ENCODE peak calls at places on chromosomes 5 and 9, in six cellular contexts. O is fibroblast of mammary gland, L is heart left ventricle, K is astrocyte, Y is neural progenitor cell, I is IMR-90. P is an unnamed sample.

GRCh38 chr9:15724006-15724405 is 171.2 kb downstream of the CCDC171 start:
- DNase-seq in I (peak; percentile 65), O (peak; percentile 62), L (no peak), K (peak; percentile 70), Y (no peak), P (no peak)

GRCh38 chr9:31824860-31825259 is 559.6 kb upstream of the ACO1 start:
- DNase-seq in O (no peak), I (no peak), L (no peak), K (no peak), Y (no peak), P (no peak)

GRCh38 chr9:14907360-14907685 is 2.9 kb downstream of the FREM1 start:
- DNase-seq in O (no peak), L (no peak), I (no peak), K (no peak), Y (peak; percentile 83), P (no peak)

GRCh38 chr5:151909628-151910027 is 15.0 kb downstream of the GLRA1 start:
- DNase-seq in O (no peak), I (no peak), L (no peak), K (no peak), Y (no peak), P (no peak)

GRCh38 chr5:77102549-77102948 is 15.5 kb upstream of the ZBED3 start:
- DNase-seq in L (no peak), K (no peak), Y (no peak), I (no peak), O (no peak), P (peak; percentile 29)

GRCh38 chr9:77839459-77840140 is 191.5 kb upstream of the GNA14 start:
- DNase-seq in L (no peak), O (peak; percentile 80), Y (no peak), I (peak; percentile 53), K (peak; percentile 78), P (no peak)

GRCh38 chr5:118736396-118736795 is 252.0 kb downstream of the DTWD2 start:
- DNase-seq in I (no peak), O (no peak), L (no peak), K (no peak), Y (no peak), P (no peak)

GRCh38 chr5:88544616-88545150 is 276.0 kb upstream of the TMEM161B start:
- DNase-seq in I (no peak), L (no peak), O (no peak), Y (peak; percentile 5), K (peak; percentile 2), P (no peak)

GRCh38 chr5:113232246-113232645 is 202.5 kb downstream of the TSSK1B start:
- DNase-seq in L (no peak), O (peak; percentile 67), Y (no peak), K (peak; percentile 61), I (no peak), P (no peak)

GRCh38 chr5:122126711-122127385 is 2.5 kb upstream of the ZNF474 start:
- DNase-seq in L (no peak), Y (peak; percentile 7), K (peak; percentile 41), O (peak; percentile 38), I (peak; percentile 30), P (no peak)

GRCh38 chr5:83564069-83564749 is 92.7 kb downstream of the VCAN start:
- DNase-seq in O (peak; percentile 67), K (no peak), I (peak; percentile 63), L (no peak), Y (peak; percentile 50), P (peak; percentile 43)

GRCh38 chr5:145978171-145978570 is 41.8 kb downstream of the SH3RF2 start:
- DNase-seq in L (no peak), I (no peak), Y (no peak), O (no peak), K (no peak), P (no peak)

GRCh38 chr5:176943816-176944215 is 44.7 kb upstream of the HK3 start:
- DNase-seq in O (no peak), Y (no peak), L (no peak), K (no peak), I (no peak), P (no peak)

GRCh38 chr5:83471405-83472212 is at the start of gene VCAN:
- DNase-seq in O (peak; percentile 86), L (peak; percentile 69), I (peak; percentile 82), Y (peak; percentile 84), K (peak; percentile 96), P (peak; percentile 23)

GRCh38 chr9:2307480-2307879 is 292.3 kb downstream of the SMARCA2 start:
- DNase-seq in K (no peak), O (peak; percentile 50), I (peak; percentile 33), Y (no peak), L (no peak), P (no peak)

GRCh38 chr9:77649109-77649812 is 1.1 kb upstream of the GNA14 start:
- DNase-seq in K (peak; percentile 18), I (no peak), O (peak; percentile 48), Y (no peak), L (no peak), P (no peak)

GRCh38 chr5:144864113-144864512 is 693.4 kb downstream of the KCTD16 start:
- DNase-seq in O (no peak), K (no peak), L (no peak), I (no peak), Y (no peak), P (peak; percentile 5)

GRCh38 chr9:87123830-87124229 is 176.5 kb upstream of the GAS1 start:
- DNase-seq in O (no peak), I (no peak), Y (no peak), L (no peak), K (no peak), P (no peak)

GRCh38 chr9:109579191-109579948 is 81.3 kb upstream of the PTPN3 start:
- DNase-seq in Y (no peak), L (no peak), K (peak; percentile 46), I (peak; percentile 13), O (no peak), P (no peak)

GRCh38 chr5:25540628-25541027 is 895.9 kb upstream of the CDH10 start:
- DNase-seq in L (no peak), K (no peak), I (no peak), O (no peak), Y (no peak), P (no peak)

GRCh38 chr5:98483301-98483700 is 290.2 kb upstream of the RGMB start:
- DNase-seq in L (no peak), K (peak; percentile 52), O (peak; percentile 92), I (peak; percentile 74), Y (no peak), P (no peak)

GRCh38 chr5:6545770-6546690 is 86.8 kb downstream of the NSUN2 start:
- DNase-seq in K (no peak), I (no peak), Y (peak; percentile 42), O (no peak), L (no peak), P (no peak)

GRCh38 chr5:115033861-115034260 is 135.8 kb downstream of the TRIM36 start:
- DNase-seq in K (no peak), O (peak; percentile 4), I (no peak), L (no peak), Y (peak; percentile 30), P (peak; percentile 62)

GRCh38 chr5:575636-576035 is 36.5 kb upstream of the CEP72 start:
- DNase-seq in K (no peak), L (no peak), Y (no peak), O (no peak), I (no peak), P (no peak)
- TF ChIP-seq CTCF in K (no peak), L (no peak), Y (no peak), O (no peak), I (no peak), P (no peak)

DNA sequence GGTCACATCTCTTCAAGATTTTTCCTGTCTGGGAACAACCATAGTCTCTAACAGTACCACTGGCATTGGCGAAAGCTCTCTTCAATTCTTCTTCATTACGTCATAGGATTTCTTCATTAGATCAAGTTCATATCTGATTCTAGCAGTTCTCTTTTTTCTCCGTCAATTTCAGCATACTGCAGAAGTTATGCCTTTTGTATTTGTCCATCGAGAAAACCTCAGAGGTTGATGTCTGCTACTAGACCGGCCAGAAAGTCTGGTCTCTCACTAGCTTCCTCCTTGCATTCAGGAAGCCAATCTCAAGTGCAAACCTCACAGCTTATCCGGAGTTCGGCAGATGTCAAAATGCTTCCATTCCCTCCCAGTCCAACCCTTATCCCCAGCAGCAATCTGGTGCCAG is 56.6 kb upstream of the TMC1 start:
- DNase-seq in K (no peak), O (no peak), L (no peak), I (no peak), Y (no peak), P (no peak)
- H3K4me3 ChIP-seq in K (no peak overlapping the region), O (no peak overlapping the region), L (peak overlapping the region; percentile 10), I (no peak overlapping the region), Y (no peak overlapping the region), P (no peak overlapping the region)

DNA sequence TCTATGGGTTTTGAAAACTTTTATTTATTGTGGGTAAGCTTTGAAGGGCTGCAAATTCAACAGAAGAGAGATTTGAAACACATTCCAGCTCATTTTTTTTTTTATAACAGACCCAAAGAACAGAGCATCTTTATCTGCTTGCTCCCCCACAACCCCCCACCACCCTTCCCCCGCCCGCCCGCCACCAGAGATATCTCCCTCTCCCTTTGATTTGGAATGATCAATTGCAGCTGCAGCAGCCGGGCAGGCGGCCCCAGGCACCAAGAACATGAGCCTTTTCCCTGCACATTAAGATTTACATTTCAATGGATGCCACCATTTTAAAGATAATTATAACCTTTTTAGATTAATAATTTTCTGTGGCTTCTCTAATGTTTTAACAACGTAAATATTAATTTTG is 510.9 kb downstream of the ZNF608 start:
- DNase-seq in K (no peak), O (no peak), Y (no peak), I (no peak), L (no peak), P (no peak)
- TF ChIP-seq CTCF in K (no peak), O (no peak), Y (no peak), I (no peak), L (no peak), P (no peak)

GRCh38 chr9:37002413-37003217 is 31.5 kb downstream of the PAX5 start:
- DNase-seq in K (no peak), O (no peak), L (no peak), I (no peak), Y (peak; percentile 56), P (no peak)

GRCh38 chr9:37004424-37004935 is 29.6 kb downstream of the PAX5 start:
- DNase-seq in L (no peak), I (no peak), Y (no peak), K (no peak), O (no peak), P (peak; percentile 77)

GRCh38 chr9:37007295-37007694 is 26.8 kb downstream of the PAX5 start:
- DNase-seq in L (no peak), Y (no peak), K (no peak), O (no peak), I (no peak), P (no peak)

GRCh38 chr9:37002036-37002412 is 32.0 kb downstream of the PAX5 start:
- DNase-seq in L (no peak), O (no peak), I (no peak), K (no peak), Y (no peak), P (no peak)

DNA sequence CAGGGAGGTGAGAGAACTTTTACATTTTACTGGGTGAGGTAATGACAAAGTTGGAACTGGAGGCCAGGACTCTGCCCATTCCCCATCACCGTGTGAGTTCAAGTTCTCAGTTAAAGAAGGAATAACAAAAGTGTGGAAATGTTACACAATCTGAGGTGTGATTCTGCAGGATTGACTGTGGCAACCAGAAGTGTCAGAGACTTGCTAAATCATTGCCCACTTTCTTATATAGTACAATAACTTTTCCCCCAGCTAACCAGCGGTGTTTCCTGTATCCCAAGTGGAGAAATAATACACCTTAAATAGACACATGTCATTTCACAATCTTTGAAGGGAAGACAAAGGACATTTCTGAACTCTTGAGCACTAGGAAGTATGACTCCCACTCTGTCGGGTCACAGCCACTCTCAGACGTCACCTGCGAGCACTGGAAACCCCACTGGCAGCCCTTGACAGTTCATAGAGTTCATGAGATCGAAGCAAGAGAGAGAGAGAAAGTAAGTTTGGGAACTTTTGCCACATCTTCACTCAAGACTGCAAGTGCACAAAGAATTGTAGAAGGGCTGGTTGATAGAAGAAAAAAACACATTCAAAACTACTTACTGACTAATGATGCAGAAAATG is 28.4 kb downstream of the PAX5 start:
- DNase-seq in K (no peak), O (no peak), I (no peak), L (no peak), Y (no peak), P (peak; percentile 74)
- H3K4me3 ChIP-seq in K (no peak overlapping the region), O (no peak overlapping the region), I (no peak overlapping the region), L (no peak overlapping the region), Y (no peak overlapping the region), P (peak overlapping the region; percentile 59)

P was measured in GM12865.